ENCODE peak calls at places on chromosome 11, in six cellular contexts. B, Z, U, A, R and L are unnamed samples.

GRCh38 chr11:59698506-59698905 is 15.1 kb downstream of the OR10V1 start:
- DNase-seq in U (no peak), R (no peak), A (no peak), Z (no peak), B (no peak), L (no peak)

GRCh38 chr11:69825037-69825834 is 6.0 kb upstream of the FGF3 start:
- DNase-seq in U (no peak), R (no peak), Z (no peak), A (peak; percentile 60), B (no peak), L (no peak)

GRCh38 chr11:124978316-124978715 is 24.3 kb downstream of the CCDC15 start:
- DNase-seq in A (no peak), B (no peak), R (no peak), U (no peak), Z (no peak), L (no peak)

GRCh38 chr11:123616505-123617198 is 37.8 kb downstream of the SCN3B start:
- DNase-seq in R (no peak), Z (peak; percentile 85), B (peak; percentile 32), U (no peak), A (no peak), L (peak; percentile 70)

GRCh38 chr11:33944693-33945424 is 53.0 kb upstream of the LMO2 start:
- DNase-seq in U (no peak), Z (no peak), A (no peak), R (no peak), B (no peak), L (no peak)

GRCh38 chr11:19658344-19658743 is 54.3 kb upstream of the NAV2 start:
- DNase-seq in Z (no peak), R (no peak), A (no peak), B (no peak), U (no peak), L (no peak)

GRCh38 chr11:114180301-114181055 is 115.7 kb upstream of the NNMT start:
- DNase-seq in U (peak; percentile 76), B (peak; percentile 48), R (no peak), Z (no peak), A (no peak), L (no peak)

GRCh38 chr11:76777922-76778321 is 5.2 kb upstream of the TSKU start:
- DNase-seq in R (no peak), U (no peak), Z (no peak), B (no peak), A (no peak), L (no peak)

GRCh38 chr11:11706022-11706421 is 84.2 kb upstream of the GALNT18 start:
- DNase-seq in U (no peak), Z (peak; percentile 52), A (peak; percentile 35), B (no peak), R (no peak), L (no peak)

GRCh38 chr11:56207796-56208195 is 26.3 kb downstream of the OR5T2 start:
- DNase-seq in A (no peak), R (no peak), B (no peak), U (no peak), Z (no peak), L (no peak)

GRCh38 chr11:134524876-134525845 is 113.1 kb upstream of the B3GAT1 start:
- DNase-seq in A (no peak), R (no peak), U (no peak), Z (peak; percentile 40), B (no peak), L (peak; percentile 5)

GRCh38 chr11:23497040-23497439 is 636.8 kb upstream of the CCDC179 start:
- DNase-seq in R (no peak), U (no peak), A (no peak), Z (no peak), B (no peak), L (no peak)

GRCh38 chr11:113110046-113110445 is 148.8 kb downstream of the NCAM1 start:
- DNase-seq in U (no peak), Z (no peak), B (no peak), R (no peak), A (no peak), L (no peak)

GRCh38 chr11:113103932-113104331 is 142.7 kb downstream of the NCAM1 start:
- DNase-seq in R (no peak), B (no peak), Z (no peak), U (no peak), A (no peak), L (no peak)

GRCh38 chr11:113104390-113105251 is 143.4 kb downstream of the NCAM1 start:
- DNase-seq in U (no peak), Z (no peak), B (no peak), R (no peak), A (no peak), L (no peak)

GRCh38 chr11:113105584-113105983 is 144.4 kb downstream of the NCAM1 start:
- DNase-seq in Z (no peak), U (no peak), A (no peak), B (no peak), R (no peak), L (no peak)

DNA sequence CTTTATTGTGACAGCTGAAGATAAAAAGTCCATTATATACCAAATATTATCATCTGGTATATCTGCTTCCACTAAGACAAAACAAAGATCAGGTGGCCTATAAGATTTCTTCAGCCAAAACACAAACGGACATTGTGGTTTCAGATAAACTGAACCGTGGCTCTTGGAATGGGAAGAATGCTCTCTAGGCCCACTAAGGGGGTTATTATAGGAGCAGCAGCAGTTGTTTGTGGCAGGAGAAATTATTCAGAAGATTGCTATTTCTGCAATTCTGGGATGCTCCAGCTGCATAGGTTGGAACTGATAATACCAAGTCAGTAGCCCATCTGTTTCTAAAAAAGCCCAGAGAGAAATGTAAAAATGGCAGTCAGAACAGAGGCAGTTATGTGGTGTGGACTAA is 145.3 kb downstream of the NCAM1 start:
- DNase-seq in B (no peak), A (no peak), U (no peak), R (no peak), Z (no peak), L (no peak)
- H3K27ac ChIP-seq in B (no peak overlapping the region), A (no peak overlapping the region), U (no peak overlapping the region), R (no peak overlapping the region), Z (no peak overlapping the region), L (peak overlapping the region; percentile 77)

DNA sequence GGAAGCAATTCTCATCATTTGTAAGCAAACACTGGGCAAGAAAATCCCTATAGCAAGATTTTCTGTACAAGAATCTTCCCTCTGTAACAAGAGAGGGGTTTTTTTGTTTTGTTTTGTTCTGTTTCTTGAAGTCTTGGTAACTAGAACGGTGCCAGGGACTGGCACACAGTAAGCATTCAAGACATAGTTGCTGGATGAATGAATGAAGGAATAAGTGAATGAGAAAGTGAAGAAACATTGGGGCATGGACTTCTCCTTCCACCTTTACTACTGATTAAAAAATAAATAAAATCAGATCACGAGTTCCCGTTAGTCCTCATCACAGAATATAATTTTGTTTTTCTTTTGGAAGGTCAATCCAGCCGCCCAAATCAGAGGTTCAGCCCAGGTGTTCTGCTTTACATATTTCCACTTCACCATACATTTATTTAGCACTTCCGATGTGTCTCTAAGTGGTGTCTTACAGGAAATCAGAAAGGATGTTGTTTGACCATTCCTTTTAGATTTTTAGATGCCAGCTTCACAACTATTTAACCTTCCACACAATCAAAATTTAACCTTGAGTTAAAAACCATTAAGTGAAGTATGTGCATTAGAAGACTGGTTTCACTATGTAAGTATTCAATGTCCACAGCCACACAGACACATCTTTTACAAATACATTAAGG is 281.2 kb downstream of the CADM1 start:
- DNase-seq in U (no peak), B (no peak), R (no peak), Z (no peak), A (no peak), L (no peak)
- H3K4me1 ChIP-seq in U (no peaks in the 10 kb centered on the region), B (peaks cover 28% of the 10 kb centered on the region), R (peaks cover 26% of the 10 kb centered on the region), Z (no peaks in the 10 kb centered on the region), A (no peaks in the 10 kb centered on the region), L (peaks cover 43% of the 10 kb centered on the region)

GRCh38 chr11:65166893-65167292 is 3.1 kb upstream of the SPDYC start:
- DNase-seq in U (no peak), B (no peak), Z (no peak), R (no peak), A (no peak), L (no peak)

GRCh38 chr11:65159005-65159404 is 11.0 kb upstream of the SPDYC start:
- DNase-seq in R (no peak), B (no peak), U (no peak), A (no peak), Z (no peak), L (no peak)

GRCh38 chr11:65160643-65161042 is 9.4 kb upstream of the SPDYC start:
- DNase-seq in U (no peak), R (no peak), B (no peak), A (no peak), Z (no peak), L (no peak)

GRCh38 chr11:65165847-65166317 is 4.2 kb upstream of the SPDYC start:
- DNase-seq in U (no peak), Z (no peak), B (no peak), A (no peak), R (no peak), L (no peak)

GRCh38 chr11:65163684-65164083 is 6.3 kb upstream of the SPDYC start:
- DNase-seq in Z (no peak), A (no peak), U (no peak), R (no peak), B (no peak), L (no peak)
- H3K4me3 ChIP-seq in Z (no peak overlapping the region), A (no peak overlapping the region), U (no peak overlapping the region), R (no peak overlapping the region), B (no peak overlapping the region), L (no peak overlapping the region)

DNA sequence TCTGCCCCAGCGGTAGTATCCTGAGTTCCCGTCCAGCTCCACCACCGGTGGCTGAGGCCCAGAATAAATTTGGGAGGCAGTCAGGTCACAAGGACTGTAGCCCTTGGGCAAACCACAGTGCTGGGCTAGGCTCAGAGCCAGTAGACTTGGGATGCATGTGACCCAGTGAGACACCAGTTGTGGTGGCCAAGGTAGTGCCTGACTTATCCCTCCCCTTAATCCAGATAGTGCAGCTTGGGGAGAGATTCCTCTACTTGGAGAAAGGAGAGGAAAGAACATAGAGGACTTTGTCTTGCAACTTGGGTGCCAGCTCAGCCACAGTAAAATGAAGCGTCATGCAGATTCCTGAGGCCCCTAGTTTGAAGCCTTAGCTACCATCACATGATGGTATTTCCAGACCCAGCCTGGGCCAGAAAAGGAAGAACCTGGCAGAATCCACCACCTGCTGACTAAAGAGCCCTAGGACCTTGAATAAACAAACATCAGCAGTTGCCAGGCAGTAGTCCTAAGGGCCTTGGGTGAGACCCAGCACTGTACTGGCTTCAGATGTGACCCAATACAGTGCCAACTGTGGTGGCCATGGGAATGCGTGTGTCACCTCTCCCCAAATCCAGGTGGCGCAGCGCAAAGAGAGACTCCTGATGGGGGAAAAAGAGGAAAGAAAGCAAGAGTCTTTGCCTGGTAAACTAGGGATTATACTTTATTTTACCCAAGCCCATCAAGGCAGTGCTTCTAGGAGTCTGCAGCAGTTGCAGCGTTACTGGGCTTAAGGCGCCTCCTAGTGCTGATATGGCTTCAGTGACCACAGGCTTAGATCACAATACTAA is 17.0 kb upstream of the DDX10 start:
- DNase-seq in Z (no peak), A (peak; percentile 69), B (peak; percentile 81), U (peak; percentile 88), R (peak; percentile 66), L (peak; percentile 78)
- H3K27ac ChIP-seq in Z (no peak overlapping the region), A (no peak overlapping the region), B (no peak overlapping the region), U (no peak overlapping the region), R (no peak overlapping the region), L (peak overlapping the region; percentile 88)

DNA sequence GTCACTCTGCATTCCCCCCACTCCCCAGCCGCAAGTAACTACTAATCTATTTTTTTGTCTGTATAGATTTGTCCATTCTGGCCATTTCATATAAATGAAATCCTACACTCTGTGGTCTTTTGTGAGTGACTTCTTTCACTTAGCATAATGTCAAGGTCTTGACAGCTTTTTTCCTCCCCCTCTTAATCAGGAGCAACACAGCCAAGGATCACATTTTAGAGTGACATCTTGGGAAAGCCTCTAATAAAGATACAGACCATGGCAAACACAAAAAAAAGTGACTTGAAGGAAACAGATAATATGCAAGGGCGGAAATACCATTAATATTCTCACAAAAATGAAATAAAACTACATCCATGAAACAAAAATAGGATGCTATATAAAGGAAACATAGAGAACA is 43.9 kb downstream of the RAB30 start:
- DNase-seq in R (no peak), Z (no peak), A (no peak), B (no peak), U (no peak), L (no peak)
- H3K4me1 ChIP-seq in R (peaks cover 3% of the 10 kb centered on the region), Z (no peaks in the 10 kb centered on the region), A (no peaks in the 10 kb centered on the region), B (peaks cover 4% of the 10 kb centered on the region), U (no peaks in the 10 kb centered on the region), L (peaks cover 77% of the 10 kb centered on the region)